ENCODE peak calls at places on chromosomes 7 and 10, in five cellular contexts. V, L, M, D and U are unnamed samples.

GRCh38 chr7:90383422-90383821 is 19.8 kb upstream of the CLDN12 start:
- DNase-seq in V (no peak), L (no peak), M (no peak), D (no peak), U (no peak)

GRCh38 chr10:3886666-3887251 is 101.8 kb upstream of the KLF6 start:
- DNase-seq in V (no peak), L (peak; percentile 50), M (no peak), D (no peak), U (peak; percentile 90)

GRCh38 chr10:95987685-95988426 is 55.5 kb upstream of the CCNJ start:
- DNase-seq in V (no peak), L (no peak), M (peak; percentile 45), D (no peak), U (no peak)

GRCh38 chr7:30276203-30276900 is 8.0 kb upstream of the ZNRF2 start:
- DNase-seq in V (no peak), L (peak; percentile 67), M (no peak), D (peak; percentile 15), U (peak; percentile 67)

GRCh38 chr7:106386958-106387357 is 102.2 kb upstream of the NAMPT start:
- DNase-seq in V (no peak), L (no peak), M (no peak), D (no peak), U (no peak)

GRCh38 chr10:69057951-69058297 is 30.0 kb upstream of the SRGN start:
- DNase-seq in V (no peak), L (no peak), M (no peak), D (no peak), U (no peak)

GRCh38 chr7:469591-469961 is 50.1 kb downstream of the PDGFA start:
- DNase-seq in V (no peak), L (no peak), M (no peak), D (no peak), U (no peak)

GRCh38 chr10:29328988-29329387 is 40.1 kb downstream of the LYZL1 start:
- DNase-seq in V (no peak), L (no peak), M (no peak), D (no peak), U (no peak)

GRCh38 chr7:102117743-102118142 is 168.9 kb upstream of the SH2B2 start:
- DNase-seq in V (no peak), L (peak; percentile 45), M (no peak), D (no peak), U (no peak)

GRCh38 chr7:85183296-85183695 is 3.6 kb downstream of the SEMA3D start:
- DNase-seq in V (no peak), L (no peak), M (no peak), D (no peak), U (no peak)

GRCh38 chr10:15369642-15370211 is 1.4 kb downstream of the FAM171A1 start:
- DNase-seq in V (no peak), L (peak; percentile 64), M (no peak), D (no peak), U (no peak)

GRCh38 chr7:150406565-150407421 is 27.7 kb downstream of the ZNF775 start:
- DNase-seq in V (peak; percentile 29), L (no peak), M (peak; percentile 86), D (no peak), U (peak; percentile 80)

GRCh38 chr7:87627634-87627994 is 584 bp upstream of the RUNDC3B start:
- DNase-seq in V (no peak), L (peak; percentile 68), M (no peak), D (no peak), U (no peak)

GRCh38 chr7:142795339-142795863 is 24.6 kb downstream of the PRSS2 start:
- DNase-seq in V (no peak), L (no peak), M (no peak), D (peak; percentile 77), U (no peak)
- TF ChIP-seq TAF1 in V (no peak), L (no peak), M (no peak), D (peak; percentile 55), U (no peak)

GRCh38 chr10:90930971-90931841 is 10.3 kb upstream of the ANKRD1 start:
- DNase-seq in V (no peak), L (no peak), M (no peak), D (peak; percentile 65), U (peak; percentile 96)
- H3K4me3 ChIP-seq in V (no peak overlapping the region), L (peak overlapping the region; percentile 22), M (no peak overlapping the region), D (no peak overlapping the region), U (peak overlapping the region; percentile 47)

DNA sequence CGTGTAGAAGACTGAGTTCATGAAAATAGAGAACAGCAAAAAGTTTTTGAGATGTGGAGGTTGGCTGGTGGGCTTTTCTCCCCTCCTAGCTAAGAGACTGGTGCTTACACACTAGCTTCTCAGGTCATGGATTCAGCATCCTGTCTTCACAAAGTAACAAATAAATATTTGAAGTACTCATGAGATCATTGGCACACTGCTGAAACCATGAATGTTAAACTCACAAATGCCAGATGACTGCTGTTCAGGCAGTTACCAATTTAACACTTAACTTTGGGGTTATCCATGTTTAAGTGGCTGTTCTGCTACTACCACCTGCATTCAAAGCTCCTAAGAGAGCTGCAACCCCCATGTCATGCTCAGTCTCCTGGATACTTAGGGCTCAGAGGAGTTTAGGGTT is 119.0 kb upstream of the BET1 start:
- DNase-seq in V (no peak), L (no peak), M (no peak), D (no peak), U (no peak)
- TF ChIP-seq TAF1 in V (no peak), L (no peak), M (no peak), D (no peak), U (no peak)

DNA sequence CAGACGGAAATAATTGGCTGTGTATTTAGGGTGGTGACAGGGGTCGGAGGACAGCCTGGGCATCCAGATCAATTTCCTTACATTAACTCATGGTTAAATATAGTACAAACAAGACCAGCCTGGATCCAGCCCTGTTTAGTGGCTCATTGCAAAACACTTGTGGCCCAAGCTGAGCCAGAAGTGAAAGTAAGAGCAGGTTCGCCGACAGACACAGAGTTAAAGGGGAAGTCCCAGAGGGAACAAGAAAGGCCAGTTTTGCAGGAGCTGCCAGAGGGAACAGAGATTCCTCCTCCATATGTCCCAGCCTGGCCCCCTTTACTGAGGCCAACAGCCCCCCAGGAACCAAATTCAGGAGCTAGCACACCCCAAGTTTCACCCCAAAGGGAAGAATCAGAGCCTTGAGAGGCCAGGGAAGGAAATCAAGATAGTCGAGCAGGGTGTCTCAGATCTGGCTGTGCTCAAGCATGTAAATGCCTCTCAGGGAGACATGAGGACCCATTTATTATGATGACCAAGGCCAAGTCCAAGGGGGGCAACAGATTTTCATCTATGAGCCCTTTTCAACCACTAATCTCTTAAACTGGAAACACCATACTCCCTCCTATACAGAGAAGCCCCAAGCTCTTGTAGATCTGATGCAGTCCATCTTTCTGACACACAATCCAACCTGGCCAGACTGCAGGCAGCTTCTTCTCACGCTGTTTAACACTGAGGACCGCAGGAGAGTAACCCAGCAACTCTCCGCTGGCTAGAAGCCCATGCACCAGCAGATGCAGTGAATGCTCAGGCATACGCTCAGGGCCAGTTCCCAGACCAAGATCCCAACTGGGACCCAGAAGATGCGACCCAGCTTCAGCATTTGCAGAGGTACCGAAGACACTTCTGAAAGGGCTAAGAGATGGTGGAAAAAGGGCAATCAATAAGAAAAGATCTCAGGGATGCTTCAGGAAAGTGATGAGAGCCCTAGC is 15.9 kb upstream of the ADCK2 start:
- DNase-seq in V (no peak), L (no peak), M (no peak), D (no peak), U (peak; percentile 27)
- H3K4me3 ChIP-seq in V (no peak overlapping the region), L (no peak overlapping the region), M (peak overlapping the region; percentile 9), D (no peak overlapping the region), U (peak overlapping the region; percentile 66)

GRCh38 chr10:13256627-13257026 is 22.5 kb upstream of the UCMA start:
- DNase-seq in V (no peak), L (no peak), M (no peak), D (no peak), U (no peak)
- TF ChIP-seq TAF1 in V (no peak), L (no peak), M (no peak), D (no peak), U (no peak)

DNA sequence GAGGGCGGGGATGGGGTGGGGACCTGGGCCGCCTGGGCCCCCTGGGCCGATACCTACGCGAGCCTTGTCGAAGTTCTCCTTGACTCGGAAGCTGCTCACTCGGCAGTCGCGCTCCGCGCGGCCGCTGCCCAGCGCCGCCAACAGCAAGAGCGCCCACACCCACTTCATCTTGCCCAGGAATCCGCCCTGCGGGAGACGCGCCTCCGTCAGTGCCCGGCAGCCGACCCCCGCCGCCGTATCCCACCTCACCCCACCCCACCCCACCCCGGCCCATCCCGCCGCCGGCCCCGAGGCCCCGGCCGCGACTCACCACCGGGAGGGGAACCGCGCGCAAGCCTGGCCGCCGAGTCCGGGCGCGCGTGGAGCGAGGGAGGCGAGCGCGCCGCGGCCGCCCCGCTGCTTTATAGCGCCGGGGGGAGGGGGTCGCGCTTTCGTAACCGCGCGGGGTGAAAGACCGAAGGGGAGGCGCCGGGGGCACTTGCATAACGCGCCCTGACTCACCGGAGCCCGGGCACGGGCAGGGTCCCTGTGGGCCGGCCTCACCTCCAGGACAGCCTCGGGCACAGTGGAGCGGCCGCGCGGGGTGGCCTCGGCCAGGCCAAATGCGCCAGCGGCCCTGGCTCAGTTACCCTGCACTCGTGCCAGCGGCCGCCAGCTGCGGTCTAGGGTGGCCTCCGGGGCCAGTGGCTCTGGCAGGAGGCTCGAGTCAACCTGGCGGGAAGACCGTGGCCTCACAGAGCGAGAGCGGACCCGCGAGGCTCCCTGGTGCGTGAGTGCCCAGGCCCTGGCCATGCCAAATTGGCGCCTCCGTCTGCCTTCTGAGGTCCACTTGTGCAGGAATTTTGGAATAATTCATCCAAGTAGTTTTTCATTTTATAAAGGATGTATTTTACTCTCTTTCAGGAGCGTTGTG is at the start of gene RBP4:
- DNase-seq in V (no peak), L (peak; percentile 73), M (no peak), D (no peak), U (peak; percentile 78)
- H3K4me3 ChIP-seq in V (no peak within 1 kb of the TSS), L (peak within 1 kb of the TSS; percentile 49), M (no peak within 1 kb of the TSS), D (peak within 1 kb of the TSS; percentile 47), U (peak within 1 kb of the TSS; percentile 79)

GRCh38 chr10:75974080-75974479 is 542.7 kb downstream of the LRMDA start:
- DNase-seq in V (no peak), L (no peak), M (no peak), D (no peak), U (no peak)
- TF ChIP-seq TAF1 in V (no peak), L (no peak), M (no peak), D (no peak), U (no peak)

GRCh38 chr10:6140965-6141295 is 52.1 kb downstream of the RBM17 start:
- DNase-seq in V (no peak), L (no peak), M (no peak), D (no peak), U (no peak)
- H3K4me3 ChIP-seq in V (no peak overlapping the region), L (peak overlapping the region; percentile 54), M (peak overlapping the region; percentile 52), D (no peak overlapping the region), U (peak overlapping the region; percentile 8)

GRCh38 chr10:33880291-33880690 is 545.8 kb upstream of the NRP1 start:
- DNase-seq in V (no peak), L (no peak), M (no peak), D (no peak), U (no peak)

GRCh38 chr10:33875924-33876323 is 541.5 kb upstream of the NRP1 start:
- DNase-seq in V (no peak), L (no peak), M (no peak), D (no peak), U (no peak)

GRCh38 chr10:33882996-33883395 is 548.5 kb upstream of the NRP1 start:
- DNase-seq in V (no peak), L (no peak), M (no peak), D (no peak), U (no peak)

GRCh38 chr10:33876547-33877400 is 542.3 kb upstream of the NRP1 start:
- DNase-seq in V (no peak), L (no peak), M (no peak), D (no peak), U (peak; percentile 68)

DNA sequence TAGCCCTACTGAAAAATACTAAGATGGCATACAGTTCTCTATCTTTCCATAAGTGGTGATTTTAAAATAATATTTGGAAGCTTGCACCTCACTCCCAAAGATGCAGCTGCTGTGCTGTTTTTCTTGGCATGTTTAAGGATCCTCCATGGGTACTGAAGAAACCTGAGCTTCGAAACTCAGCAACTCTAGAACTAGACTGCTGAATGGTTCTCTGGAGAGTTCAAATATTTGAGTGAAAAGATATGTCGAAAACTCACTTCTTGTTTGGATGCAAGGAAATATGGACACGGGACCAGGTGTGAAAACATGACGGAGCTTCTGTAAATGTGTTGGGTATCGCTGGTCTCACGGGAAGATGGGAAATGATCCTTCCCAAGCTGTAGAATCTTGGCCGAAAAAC is 543.8 kb upstream of the NRP1 start:
- DNase-seq in V (no peak), L (no peak), M (no peak), D (no peak), U (no peak)
- TF ChIP-seq TAF1 in V (no peak), L (no peak), M (no peak), D (no peak), U (no peak)